ENCODE peak calls at places on chromosomes 13 and 19, in seven cellular contexts. V is Peyer's patch; C is cardiac fibroblast; P is fibroblast of mammary gland; J is Panc1; T is CD4-positive, alpha-beta memory T cell; Q is psoas muscle. F is an unnamed sample.

GRCh38 chr19:17337675-17338439 is 504 bp downstream of the GTPBP3 start:
- DNase-seq in V (no peak), C (no peak), P (no peak), J (no peak), T (no peak), Q (no peak), F (no peak)

GRCh38 chr13:43129021-43129420 is 105.6 kb downstream of the DNAJC15 start:
- DNase-seq in V (no peak), C (no peak), P (no peak), J (no peak), T (no peak), Q (no peak), F (no peak)

GRCh38 chr13:20270163-20270865 is 38.2 kb upstream of the GJB6 start:
- DNase-seq in V (no peak), C (peak), P (no peak), J (no peak), T (no peak), Q (no peak), F (peak)

GRCh38 chr19:34962945-34963530 is 991 bp downstream of the ZNF792 start:
- DNase-seq in V (no peak), C (no peak), P (no peak), J (no peak), T (no peak), Q (no peak), F (no peak)

GRCh38 chr13:44906758-44907157 is 82.5 kb downstream of the NUFIP1 start:
- DNase-seq in V (no peak), C (peak), P (peak), J (no peak), T (no peak), Q (no peak), F (peak)

GRCh38 chr13:111791131-111791530 is 275.8 kb upstream of the SOX1 start:
- DNase-seq in V (no peak), C (no peak), P (no peak), J (no peak), T (no peak), Q (no peak), F (no peak)

GRCh38 chr13:35514166-35514565 is 37.7 kb upstream of the MAB21L1 start:
- DNase-seq in V (no peak), C (no peak), P (no peak), J (no peak), T (no peak), Q (no peak), F (no peak)

GRCh38 chr13:31107109-31107508 is 54.6 kb downstream of the HSPH1 start:
- DNase-seq in V (no peak), C (no peak), P (no peak), J (no peak), T (no peak), Q (no peak), F (no peak)

GRCh38 chr13:109744512-109745051 is 41.8 kb downstream of the IRS2 start:
- DNase-seq in V (peak), C (peak), P (peak), J (no peak), T (no peak), Q (peak), F (no peak)

GRCh38 chr13:33279414-33279813 is 6.1 kb downstream of the STARD13 start:
- DNase-seq in V (no peak), C (no peak), P (no peak), J (no peak), T (no peak), Q (no peak), F (no peak)

GRCh38 chr13:34942732-34943674 is 933 bp downstream of the NBEA start:
- DNase-seq in V (peak), C (no peak), P (no peak), J (no peak), T (no peak), Q (peak), F (no peak)

GRCh38 chr13:70960841-70961443 is 852.7 kb upstream of the KLHL1 start:
- DNase-seq in V (no peak), C (peak), P (peak), J (no peak), T (no peak), Q (no peak), F (peak)

GRCh38 chr13:50228527-50228926 is 213.3 kb downstream of the KCNRG start:
- DNase-seq in V (no peak), C (no peak), P (no peak), J (no peak), T (no peak), Q (no peak), F (no peak)

GRCh38 chr19:56875717-56876116 is 35.2 kb upstream of the PEG3 start:
- DNase-seq in V (no peak), C (no peak), P (no peak), J (no peak), T (no peak), Q (no peak), F (no peak)

GRCh38 chr13:38042771-38043170 is 173.2 kb upstream of the TRPC4 start:
- DNase-seq in V (no peak), C (peak), P (peak), J (no peak), T (no peak), Q (no peak), F (no peak)

GRCh38 chr13:24688111-24688510 is 7.9 kb downstream of the ATP12A start:
- DNase-seq in V (no peak), C (no peak), P (no peak), J (no peak), T (no peak), Q (no peak), F (no peak)

GRCh38 chr19:5149508-5149907 is 180.6 kb downstream of the KDM4B start:
- DNase-seq in V (no peak), C (no peak), P (no peak), J (no peak), T (no peak), Q (no peak), F (no peak)

GRCh38 chr19:35522745-35523327 is 5.3 kb downstream of the SBSN start:
- DNase-seq in V (no peak), C (no peak), P (no peak), J (no peak), T (no peak), Q (no peak), F (no peak)

GRCh38 chr19:56504581-56504980 is 3.1 kb upstream of the ZNF471 start:
- DNase-seq in V (no peak), C (peak), P (peak), J (no peak), T (no peak), Q (no peak), F (no peak)

GRCh38 chr13:38803566-38803965 is 116.7 kb downstream of the FREM2 start:
- DNase-seq in V (no peak), C (no peak), P (no peak), J (no peak), T (no peak), Q (no peak), F (no peak)

GRCh38 chr13:40626566-40626965 is 39.9 kb downstream of the FOXO1 start:
- DNase-seq in V (no peak), C (no peak), P (no peak), J (no peak), T (no peak), Q (no peak), F (no peak)

GRCh38 chr13:19982447-19983043 is 24.0 kb downstream of the ZMYM2 start:
- DNase-seq in V (no peak), C (no peak), P (no peak), J (no peak), T (no peak), Q (no peak), F (no peak)

GRCh38 chr19:42254083-42254849 is 662 bp downstream of the ERF start:
- DNase-seq in V (peak), C (peak), P (peak), J (no peak), T (peak), Q (peak), F (no peak)

GRCh38 chr13:76820759-76821158 is 65.4 kb downstream of the KCTD12 start:
- DNase-seq in V (no peak), C (peak), P (peak), J (no peak), T (no peak), Q (peak), F (no peak)

GRCh38 chr19:41691268-41691970 is 3.3 kb upstream of the CEACAM7 start:
- DNase-seq in V (no peak), C (peak), P (peak), J (peak), T (no peak), Q (no peak), F (no peak)

GRCh38 chr13:43390101-43390500 is 366.7 kb downstream of the DNAJC15 start:
- DNase-seq in V (no peak), C (peak), P (peak), J (no peak), T (no peak), Q (no peak), F (no peak)

GRCh38 chr13:37059136-37059847 is at the start of gene SUPT20H:
- DNase-seq in V (peak), C (peak), P (peak), J (no peak), T (peak), Q (peak), F (peak)

GRCh38 chr19:6272411-6272791 is 7.4 kb downstream of the MLLT1 start:
- DNase-seq in V (no peak), C (no peak), P (peak), J (no peak), T (no peak), Q (no peak), F (no peak)

GRCh38 chr19:6271721-6272410 is 7.9 kb downstream of the MLLT1 start:
- DNase-seq in V (peak), C (peak), P (peak), J (no peak), T (no peak), Q (peak), F (no peak)

GRCh38 chr19:6274756-6275155 is 5.0 kb downstream of the MLLT1 start:
- DNase-seq in V (no peak), C (no peak), P (no peak), J (no peak), T (no peak), Q (peak), F (no peak)

GRCh38 chr19:6273701-6274601 is 5.8 kb downstream of the MLLT1 start:
- DNase-seq in V (peak), C (peak), P (peak), J (no peak), T (no peak), Q (peak), F (peak)

GRCh38 chr19:6272913-6273600 is 6.7 kb downstream of the MLLT1 start:
- DNase-seq in V (no peak), C (no peak), P (no peak), J (no peak), T (no peak), Q (no peak), F (no peak)
- H3K4me3 ChIP-seq in V (peak), C (peak), P (peak), J (no peak), T (no peak), Q (peak), F (peak)

DNA sequence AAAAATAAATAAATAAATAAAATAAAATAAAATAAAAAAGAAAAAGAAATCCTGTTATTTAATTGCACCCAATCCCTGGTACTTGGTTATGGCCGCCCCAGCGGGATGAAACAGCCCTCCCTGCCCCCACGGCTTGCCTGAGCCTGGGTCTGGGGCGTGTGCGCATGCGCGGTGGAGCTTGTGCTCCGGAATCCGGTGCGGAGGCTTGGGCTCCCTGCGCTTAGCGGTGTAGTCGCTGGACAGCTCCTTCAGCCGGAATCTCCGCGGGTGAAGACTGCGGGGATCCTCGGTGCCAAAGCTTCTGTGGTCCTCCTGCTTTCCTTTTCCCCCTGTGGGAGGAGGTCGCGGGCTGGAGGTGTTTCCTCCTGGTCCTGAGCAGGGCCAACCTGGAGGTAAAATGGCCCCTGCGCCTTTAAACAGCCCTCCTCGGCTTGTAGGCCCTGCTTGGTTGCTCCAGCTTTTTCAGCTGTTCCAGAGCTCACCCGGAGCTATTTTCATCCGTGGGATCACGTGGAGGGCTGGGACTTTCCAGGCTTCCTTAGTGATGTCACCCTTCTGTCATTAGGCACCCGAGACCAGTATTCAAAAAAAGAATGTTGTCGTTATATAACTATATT is at the start of gene PLA2G4C:
- DNase-seq in V (peak), C (peak), P (peak), J (peak), T (peak), Q (peak), F (peak)
- H3K4me3 ChIP-seq in V (peak), C (peak), P (peak), J (peak), T (peak), Q (peak), F (peak)

GRCh38 chr19:1854542-1855039 is 6.3 kb upstream of the REXO1 start:
- DNase-seq in V (no peak), C (no peak), P (no peak), J (no peak), T (no peak), Q (peak), F (no peak)

GRCh38 chr19:1856698-1857603 is 6.4 kb downstream of the KLF16 start:
- DNase-seq in V (peak), C (peak), P (peak), J (no peak), T (peak), Q (peak), F (no peak)

GRCh38 chr19:1855040-1855827 is 7.0 kb upstream of the REXO1 start:
- DNase-seq in V (peak), C (peak), P (peak), J (no peak), T (peak), Q (peak), F (no peak)

GRCh38 chr19:1856345-1856697 is 7.1 kb downstream of the KLF16 start:
- DNase-seq in V (no peak), C (no peak), P (no peak), J (no peak), T (peak), Q (no peak), F (no peak)

DNA sequence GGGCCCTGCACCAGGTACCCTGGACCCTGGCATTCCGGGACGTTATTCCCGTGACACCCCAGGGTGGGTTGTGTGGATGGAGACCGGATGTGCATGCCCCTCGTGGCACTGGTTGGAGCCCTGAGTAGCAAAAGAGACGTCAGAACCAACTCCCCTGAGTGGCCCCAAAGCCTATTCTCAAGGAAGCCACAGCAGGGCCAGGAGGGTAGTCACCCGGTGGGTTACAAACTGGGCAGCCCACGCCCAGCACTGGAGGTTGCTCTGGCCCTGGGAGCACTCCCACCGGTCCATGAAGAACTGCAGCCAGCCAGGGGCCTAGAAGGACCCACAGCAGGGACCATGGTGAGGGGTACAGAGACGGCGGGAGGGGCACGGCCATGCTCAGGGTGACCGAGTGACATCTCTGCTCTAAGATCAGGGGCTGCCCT is 7.5 kb downstream of the KLF16 start:
- DNase-seq in V (no peak), C (peak), P (no peak), J (no peak), T (peak), Q (no peak), F (no peak)
- H3K4me3 ChIP-seq in V (peak), C (peak), P (no peak), J (peak), T (peak), Q (peak), F (no peak)

GRCh38 chr19:53865523-53865917 is 2.2 kb upstream of the MYADM start:
- DNase-seq in V (no peak), C (no peak), P (peak), J (no peak), T (no peak), Q (no peak), F (no peak)
- H3K4me3 ChIP-seq in V (peak), C (peak), P (peak), J (peak), T (peak), Q (no peak), F (peak)

GRCh38 chr19:13169769-13170168 is 19.6 kb downstream of the IER2 start:
- DNase-seq in V (no peak), C (peak), P (peak), J (no peak), T (no peak), Q (no peak), F (no peak)

GRCh38 chr19:13173129-13173737 is 23.0 kb downstream of the IER2 start:
- DNase-seq in V (no peak), C (no peak), P (no peak), J (no peak), T (no peak), Q (no peak), F (no peak)

GRCh38 chr19:13176345-13176744 is 26.1 kb downstream of the IER2 start:
- DNase-seq in V (no peak), C (no peak), P (no peak), J (no peak), T (no peak), Q (no peak), F (no peak)

GRCh38 chr19:13171146-13171545 is 20.9 kb downstream of the IER2 start:
- DNase-seq in V (no peak), C (no peak), P (no peak), J (no peak), T (no peak), Q (no peak), F (no peak)

DNA sequence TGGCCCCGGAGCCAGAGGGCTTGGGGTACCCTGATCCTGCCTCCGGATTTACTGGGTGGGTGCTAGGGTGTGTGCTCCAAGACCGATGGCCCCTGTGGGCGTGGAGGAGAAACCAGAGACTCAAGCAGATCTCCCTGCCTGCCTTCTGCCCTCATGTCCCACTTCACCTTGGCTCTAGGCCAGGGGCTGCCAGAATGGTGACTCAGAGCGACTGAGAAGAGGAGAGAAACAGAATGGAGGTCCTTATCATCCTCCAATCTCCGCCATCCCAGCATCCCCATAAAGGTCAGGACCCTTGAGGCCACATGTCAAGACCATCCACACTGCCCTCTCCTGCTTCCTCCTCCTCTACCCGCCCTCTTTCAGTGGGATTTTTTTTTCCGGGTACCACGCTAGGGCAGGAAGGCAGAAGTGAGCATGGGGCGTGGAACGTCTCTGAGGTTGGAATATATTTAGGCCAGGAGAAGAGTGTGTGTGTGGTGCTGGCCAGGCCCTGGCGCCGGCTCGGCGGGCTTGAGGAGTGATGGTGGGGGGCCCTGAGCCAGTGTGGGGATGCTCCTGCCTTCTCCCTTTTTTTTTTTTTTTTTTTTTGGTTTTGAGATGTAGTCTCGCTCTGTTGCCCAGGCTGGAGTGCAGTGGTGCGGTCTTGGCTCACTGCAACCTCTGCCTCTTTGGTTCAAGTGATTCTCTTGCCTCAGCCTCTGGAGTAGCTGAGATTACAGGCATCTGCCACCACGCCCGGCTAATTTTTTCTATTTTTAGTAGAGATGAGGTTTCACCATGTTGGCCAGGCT is 22.3 kb downstream of the IER2 start:
- DNase-seq in V (peak), C (peak), P (peak), J (no peak), T (peak), Q (peak), F (no peak)
- H3K4me3 ChIP-seq in V (no peak), C (no peak), P (no peak), J (no peak), T (peak), Q (peak), F (no peak)

DNA sequence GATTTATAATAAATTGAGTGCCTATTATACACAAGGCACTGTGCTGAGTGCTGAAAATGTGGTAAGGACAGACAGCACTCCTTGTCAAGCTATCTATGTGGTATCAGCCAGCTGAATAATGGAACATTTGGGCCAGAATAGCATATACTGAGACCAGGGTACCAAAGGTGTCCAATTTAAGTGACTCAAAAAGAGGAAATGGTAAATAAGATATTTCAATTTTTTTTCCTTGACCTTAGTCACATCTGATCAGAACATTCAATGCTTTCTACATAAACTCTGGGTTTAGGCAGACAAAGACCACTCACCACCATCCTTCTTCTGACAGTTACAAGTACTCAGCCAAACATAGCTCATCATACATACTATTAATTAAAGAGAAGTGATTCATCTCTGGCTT is 43.2 kb downstream of the RCBTB2 start:
- DNase-seq in V (no peak), C (no peak), P (peak), J (no peak), T (no peak), Q (no peak), F (no peak)
- H3K4me3 ChIP-seq in V (no peak), C (no peak), P (no peak), J (no peak), T (peak), Q (no peak), F (no peak)

GRCh38 chr13:73141292-73141771 is 82.5 kb downstream of the KLF5 start:
- DNase-seq in V (no peak), C (peak), P (no peak), J (no peak), T (no peak), Q (no peak), F (peak)
- H3K4me3 ChIP-seq in V (no peak), C (peak), P (no peak), J (peak), T (no peak), Q (no peak), F (no peak)

F was measured in astrocyte of the cerebellum.